ENCODE peak calls at places on chromosome 19, in nine cellular contexts. J, Q, R, S, T, O, M, Y and G are unnamed samples.

GRCh38 chr19:57978586-57979289 is 4.4 kb upstream of the C19orf18 start:
- DNase-seq in O (no peak), R (no peak), S (no peak), T (no peak), Y (no peak), J (peak; percentile 16), Q (no peak), M (no peak), G (no peak)

GRCh38 chr19:47032171-47032811 is 12.7 kb downstream of the NPAS1 start:
- DNase-seq in M (peak; percentile 63), Q (no peak), J (peak; percentile 94), Y (peak; percentile 75), R (peak; percentile 67), S (no peak), T (no peak), O (no peak), G (no peak)

GRCh38 chr19:33132425-33132824 is 511 bp downstream of the WDR88 start:
- DNase-seq in Q (no peak), J (peak; percentile 70), M (no peak), T (no peak), S (no peak), O (no peak), R (no peak), Y (peak; percentile 65), G (no peak)

GRCh38 chr19:42548545-42548944 is 20.3 kb upstream of the CEACAM1 start:
- DNase-seq in T (no peak), Q (no peak), S (no peak), O (no peak), J (no peak), Y (no peak), M (no peak), R (no peak), G (no peak)

GRCh38 chr19:5117421-5117820 is 148.5 kb downstream of the KDM4B start:
- DNase-seq in S (no peak), M (no peak), R (no peak), Y (no peak), J (no peak), T (no peak), Q (no peak), O (no peak), G (no peak)

GRCh38 chr19:55308281-55308680 is 16.9 kb downstream of the TMEM150B start:
- DNase-seq in M (no peak), J (no peak), R (no peak), O (no peak), S (no peak), Y (no peak), T (no peak), Q (no peak), G (no peak)

GRCh38 chr19:9881720-9882119 is 46.6 kb downstream of the PIN1 start:
- DNase-seq in M (no peak), J (no peak), R (peak; percentile 61), T (no peak), Q (no peak), S (no peak), Y (no peak), O (no peak), G (no peak)

GRCh38 chr19:10686661-10687517 is 14.3 kb upstream of the QTRT1 start:
- DNase-seq in T (no peak), M (no peak), Y (peak; percentile 10), R (no peak), Q (no peak), O (no peak), J (no peak), S (no peak), G (no peak)

GRCh38 chr19:42132030-42132628 is at the start of gene POU2F2:
- DNase-seq in Q (no peak), Y (no peak), J (peak; percentile 60), O (no peak), S (no peak), M (peak; percentile 19), R (peak; percentile 81), T (peak; percentile 20), G (no peak)

GRCh38 chr19:42003506-42004294 is 9.7 kb upstream of the ATP1A3 start:
- DNase-seq in T (no peak), S (no peak), R (no peak), Q (no peak), J (no peak), Y (peak; percentile 14), M (no peak), O (no peak), G (no peak)

GRCh38 chr19:22605275-22606211 is 28.6 kb upstream of the ZNF492 start:
- DNase-seq in O (no peak), J (no peak), S (no peak), M (no peak), R (no peak), Y (no peak), T (no peak), Q (no peak), G (peak; percentile 85)

GRCh38 chr19:51422053-51422448 is 4.6 kb upstream of the SIGLEC10 start:
- DNase-seq in Q (peak; percentile 73), J (peak; percentile 97), O (no peak), S (peak; percentile 67), M (peak; percentile 94), T (peak; percentile 26), Y (peak; percentile 91), R (peak; percentile 88), G (no peak)

GRCh38 chr19:8395621-8396082 is 5.5 kb downstream of the RAB11B start:
- DNase-seq in M (no peak), Q (no peak), T (no peak), R (no peak), Y (no peak), J (no peak), S (no peak), O (no peak), G (no peak)

GRCh38 chr19:10419646-10420443 is 493 bp upstream of the PDE4A start:
- DNase-seq in J (peak; percentile 97), S (no peak), M (peak; percentile 97), Y (peak; percentile 62), Q (no peak), O (peak; percentile 61), T (no peak), R (no peak), G (no peak)

GRCh38 chr19:30898353-30899103 is 450.7 kb downstream of the TSHZ3 start:
- DNase-seq in T (no peak), Y (no peak), Q (no peak), O (no peak), J (peak; percentile 66), R (no peak), M (no peak), S (no peak), G (no peak)

GRCh38 chr19:31372245-31372781 is 23.1 kb upstream of the TSHZ3 start:
- DNase-seq in T (no peak), Y (no peak), M (no peak), S (no peak), J (no peak), Q (no peak), O (no peak), R (no peak), G (no peak)

GRCh38 chr19:2618611-2619010 is 83.9 kb downstream of the GNG7 start:
- DNase-seq in O (no peak), J (no peak), R (peak; percentile 74), M (no peak), S (no peak), T (peak; percentile 45), Y (no peak), Q (peak; percentile 80), G (no peak)

GRCh38 chr19:46355234-46355990 is 8.5 kb downstream of the PPP5C start:
- DNase-seq in M (peak; percentile 66), T (no peak), O (no peak), S (peak; percentile 83), Y (no peak), R (no peak), J (no peak), Q (peak; percentile 51), G (no peak)

DNA sequence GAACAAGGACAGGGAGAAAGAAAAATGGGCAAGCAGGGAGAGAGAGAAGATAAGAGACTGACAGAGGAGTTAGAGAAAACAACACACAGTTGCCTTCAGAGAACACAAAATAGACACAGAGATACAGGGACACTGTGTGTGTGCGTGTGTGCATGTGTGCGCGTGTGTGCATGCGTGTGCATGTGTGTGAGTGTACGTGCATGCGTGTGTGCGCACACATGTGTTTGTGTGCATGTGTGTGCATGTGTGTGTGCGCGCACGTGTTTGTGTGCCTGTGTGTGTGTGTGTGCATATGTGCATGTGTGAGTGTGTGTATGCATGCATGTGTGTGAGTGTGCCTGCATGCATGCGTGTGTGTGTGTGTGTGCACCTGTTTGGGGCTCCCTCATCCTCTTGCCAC is 5.9 kb upstream of the PLAUR start:
- DNase-seq in S (no peak), J (no peak), T (no peak), O (no peak), R (no peak), Q (no peak), Y (no peak), M (no peak), G (no peak)
- H3K27ac ChIP-seq in S (no peak overlapping the region), J (no peak overlapping the region), T (peak overlapping the region; percentile 84), O (no peak overlapping the region), R (peak overlapping the region; percentile 82), Q (no peak overlapping the region), Y (no peak overlapping the region), M (no peak overlapping the region), G (no peak overlapping the region)

GRCh38 chr19:12885749-12886706 is 973 bp downstream of the KLF1 start:
- DNase-seq in Y (peak; percentile 62), J (peak; percentile 72), T (no peak), Q (no peak), M (peak; percentile 89), R (no peak), O (no peak), S (no peak), G (no peak)
- TF ChIP-seq CTCF in Y (no peak), J (no peak), T (no peak), Q (no peak), M (no peak), R (no peak), O (no peak), S (no peak), G (no peak)

GRCh38 chr19:1119475-1120217 is 15.9 kb downstream of the GPX4 start:
- DNase-seq in O (no peak), T (no peak), R (no peak), Y (no peak), S (no peak), M (no peak), J (no peak), Q (peak; percentile 60), G (no peak)
- TF ChIP-seq POLR2AphosphoS5 in O (no peak), T (no peak), R (no peak), Y (no peak), S (no peak), M (no peak), J (no peak), Q (no peak), G (no peak)

DNA sequence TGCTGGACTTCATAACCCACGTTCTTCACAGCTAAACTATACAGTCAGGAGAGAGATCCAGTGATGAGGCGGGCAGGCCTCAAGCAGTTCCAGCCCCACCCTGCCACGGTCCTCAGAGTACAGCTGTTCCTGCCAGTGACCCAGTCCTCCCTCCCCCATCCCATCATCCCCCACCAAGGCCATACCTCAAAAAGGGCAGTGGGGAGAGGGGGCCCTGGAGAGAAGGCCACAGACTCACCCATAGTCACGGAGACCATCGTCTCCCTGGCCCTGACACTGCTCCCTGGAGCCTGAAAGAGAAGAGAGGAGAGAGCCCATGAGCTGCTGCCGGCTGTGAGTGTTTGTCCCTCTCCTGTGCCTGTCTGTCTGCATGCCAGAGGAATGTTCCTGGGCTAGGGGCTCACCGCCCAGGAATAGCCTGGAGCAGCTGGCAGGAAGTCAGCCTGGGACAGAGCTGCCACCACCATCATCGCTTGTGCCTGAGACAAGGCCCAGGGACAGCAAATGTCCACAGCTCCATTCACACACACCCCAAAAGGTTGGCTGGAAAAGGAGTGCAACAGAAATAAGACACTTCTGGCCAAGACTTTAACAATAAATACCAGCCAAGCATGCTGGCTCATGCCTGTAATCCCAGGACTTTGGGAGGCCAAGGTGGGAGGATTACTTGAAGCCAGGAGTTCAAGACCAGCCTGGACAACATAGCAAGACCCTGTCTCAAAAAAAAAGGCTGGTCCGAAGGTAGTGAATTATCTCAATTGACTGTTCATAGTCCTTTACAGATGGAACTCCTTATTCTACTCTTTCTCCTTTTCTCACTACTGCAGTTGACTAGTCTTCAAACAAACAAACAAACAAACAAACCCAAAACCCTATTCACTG is 6.4 kb downstream of the C19orf47 start:
- DNase-seq in S (no peak), J (no peak), T (peak; percentile 92), O (no peak), Q (no peak), M (no peak), Y (no peak), R (no peak), G (no peak)
- H3K27ac ChIP-seq in S (no peak overlapping the region), J (no peak overlapping the region), T (peak overlapping the region; percentile 89), O (no peak overlapping the region), Q (peak overlapping the region; percentile 73), M (no peak overlapping the region), Y (no peak overlapping the region), R (peak overlapping the region; percentile 32), G (peak overlapping the region; percentile 65)